ENCODE peak calls at places on chromosomes 6 and 20, in seven cellular contexts. One of them, this sample, is unnamed.

GRCh38 chr6:136429264-136429663 is 121.0 kb downstream of the MAP7 start:
- DNase-seq in cardiac fibroblast: no peak
- DNase-seq in bronchial epithelial cell: no peak
- DNase-seq in neural crest cell: no peak
- DNase-seq in cardiac muscle cell: no peak
- DNase-seq in pancreas: no peak
- DNase-seq in brain microvascular endothelial cell: no peak
- DNase-seq in this sample: no peak

GRCh38 chr6:78089551-78089950 is 436.7 kb downstream of the MEI4 start:
- DNase-seq in cardiac fibroblast: no peak
- DNase-seq in bronchial epithelial cell: no peak
- DNase-seq in neural crest cell: no peak
- DNase-seq in cardiac muscle cell: no peak
- DNase-seq in pancreas: no peak
- DNase-seq in brain microvascular endothelial cell: no peak
- DNase-seq in this sample: no peak

GRCh38 chr20:61614311-61615100 is 362.4 kb downstream of the CDH4 start:
- DNase-seq in cardiac fibroblast: no peak
- DNase-seq in bronchial epithelial cell: no peak
- DNase-seq in neural crest cell: no peak
- DNase-seq in cardiac muscle cell: no peak
- DNase-seq in pancreas: peak
- DNase-seq in brain microvascular endothelial cell: no peak
- DNase-seq in this sample: no peak

GRCh38 chr6:135209803-135210202 is 28.7 kb downstream of the MYB start:
- DNase-seq in cardiac fibroblast: no peak
- DNase-seq in bronchial epithelial cell: no peak
- DNase-seq in neural crest cell: no peak
- DNase-seq in cardiac muscle cell: no peak
- DNase-seq in pancreas: no peak
- DNase-seq in brain microvascular endothelial cell: no peak
- DNase-seq in this sample: no peak

GRCh38 chr20:5990946-5991345 is 40.5 kb downstream of the MCM8 start:
- DNase-seq in cardiac fibroblast: no peak
- DNase-seq in bronchial epithelial cell: no peak
- DNase-seq in neural crest cell: no peak
- DNase-seq in cardiac muscle cell: no peak
- DNase-seq in pancreas: no peak
- DNase-seq in brain microvascular endothelial cell: no peak
- DNase-seq in this sample: no peak

GRCh38 chr20:37270586-37271420 is 9.2 kb upstream of the GHRH start:
- DNase-seq in cardiac fibroblast: no peak
- DNase-seq in bronchial epithelial cell: no peak
- DNase-seq in neural crest cell: no peak
- DNase-seq in cardiac muscle cell: no peak
- DNase-seq in pancreas: no peak
- DNase-seq in brain microvascular endothelial cell: peak
- DNase-seq in this sample: peak

GRCh38 chr20:56995635-56996075 is 270.8 kb downstream of the BMP7 start:
- DNase-seq in cardiac fibroblast: no peak
- DNase-seq in bronchial epithelial cell: no peak
- DNase-seq in neural crest cell: peak
- DNase-seq in cardiac muscle cell: peak
- DNase-seq in pancreas: no peak
- DNase-seq in brain microvascular endothelial cell: no peak
- DNase-seq in this sample: peak

GRCh38 chr6:49326337-49326736 is 136.7 kb downstream of the MMUT start:
- DNase-seq in cardiac fibroblast: peak
- DNase-seq in bronchial epithelial cell: peak
- DNase-seq in neural crest cell: no peak
- DNase-seq in cardiac muscle cell: no peak
- DNase-seq in pancreas: no peak
- DNase-seq in brain microvascular endothelial cell: peak
- DNase-seq in this sample: no peak

GRCh38 chr6:20953019-20953418 is 418.8 kb downstream of the CDKAL1 start:
- DNase-seq in cardiac fibroblast: no peak
- DNase-seq in bronchial epithelial cell: no peak
- DNase-seq in neural crest cell: no peak
- DNase-seq in cardiac muscle cell: no peak
- DNase-seq in pancreas: no peak
- DNase-seq in brain microvascular endothelial cell: no peak
- DNase-seq in this sample: no peak

GRCh38 chr20:44643596-44644383 is 7.7 kb downstream of the ADA start:
- DNase-seq in cardiac fibroblast: peak
- DNase-seq in bronchial epithelial cell: peak
- DNase-seq in neural crest cell: no peak
- DNase-seq in cardiac muscle cell: peak
- DNase-seq in pancreas: peak
- DNase-seq in brain microvascular endothelial cell: peak
- DNase-seq in this sample: no peak

GRCh38 chr6:144408151-144408550 is 123.0 kb downstream of the UTRN start:
- DNase-seq in cardiac fibroblast: peak
- DNase-seq in bronchial epithelial cell: no peak
- DNase-seq in neural crest cell: no peak
- DNase-seq in cardiac muscle cell: no peak
- DNase-seq in pancreas: no peak
- DNase-seq in brain microvascular endothelial cell: peak
- DNase-seq in this sample: no peak

GRCh38 chr6:26555505-26556262 is 17.5 kb downstream of the HMGN4 start:
- DNase-seq in cardiac fibroblast: peak
- DNase-seq in bronchial epithelial cell: no peak
- DNase-seq in neural crest cell: no peak
- DNase-seq in cardiac muscle cell: no peak
- DNase-seq in pancreas: no peak
- DNase-seq in brain microvascular endothelial cell: no peak
- DNase-seq in this sample: no peak

GRCh38 chr6:157145656-157146285 is 177.5 kb downstream of the TMEM242 start:
- DNase-seq in cardiac fibroblast: peak
- DNase-seq in bronchial epithelial cell: no peak
- DNase-seq in neural crest cell: no peak
- DNase-seq in cardiac muscle cell: no peak
- DNase-seq in pancreas: no peak
- DNase-seq in brain microvascular endothelial cell: peak
- DNase-seq in this sample: no peak

GRCh38 chr6:71852951-71853350 is 33.4 kb upstream of the RIMS1 start:
- DNase-seq in cardiac fibroblast: no peak
- DNase-seq in bronchial epithelial cell: no peak
- DNase-seq in neural crest cell: no peak
- DNase-seq in cardiac muscle cell: no peak
- DNase-seq in pancreas: no peak
- DNase-seq in brain microvascular endothelial cell: no peak
- DNase-seq in this sample: no peak

GRCh38 chr6:39086711-39087110 is 28.3 kb downstream of the SAYSD1 start:
- DNase-seq in cardiac fibroblast: no peak
- DNase-seq in bronchial epithelial cell: no peak
- DNase-seq in neural crest cell: no peak
- DNase-seq in cardiac muscle cell: no peak
- DNase-seq in pancreas: no peak
- DNase-seq in brain microvascular endothelial cell: no peak
- DNase-seq in this sample: no peak

GRCh38 chr6:39087197-39087596 is 27.8 kb downstream of the SAYSD1 start:
- DNase-seq in cardiac fibroblast: no peak
- DNase-seq in bronchial epithelial cell: no peak
- DNase-seq in neural crest cell: no peak
- DNase-seq in cardiac muscle cell: no peak
- DNase-seq in pancreas: no peak
- DNase-seq in brain microvascular endothelial cell: no peak
- DNase-seq in this sample: no peak

GRCh38 chr6:39086294-39086693 is 28.7 kb downstream of the SAYSD1 start:
- DNase-seq in cardiac fibroblast: no peak
- DNase-seq in bronchial epithelial cell: no peak
- DNase-seq in neural crest cell: no peak
- DNase-seq in cardiac muscle cell: no peak
- DNase-seq in pancreas: no peak
- DNase-seq in brain microvascular endothelial cell: no peak
- DNase-seq in this sample: peak

GRCh38 chr6:39090036-39090435 is 24.9 kb downstream of the SAYSD1 start:
- DNase-seq in cardiac fibroblast: no peak
- DNase-seq in bronchial epithelial cell: no peak
- DNase-seq in neural crest cell: no peak
- DNase-seq in cardiac muscle cell: no peak
- DNase-seq in pancreas: no peak
- DNase-seq in brain microvascular endothelial cell: no peak
- DNase-seq in this sample: no peak

DNA sequence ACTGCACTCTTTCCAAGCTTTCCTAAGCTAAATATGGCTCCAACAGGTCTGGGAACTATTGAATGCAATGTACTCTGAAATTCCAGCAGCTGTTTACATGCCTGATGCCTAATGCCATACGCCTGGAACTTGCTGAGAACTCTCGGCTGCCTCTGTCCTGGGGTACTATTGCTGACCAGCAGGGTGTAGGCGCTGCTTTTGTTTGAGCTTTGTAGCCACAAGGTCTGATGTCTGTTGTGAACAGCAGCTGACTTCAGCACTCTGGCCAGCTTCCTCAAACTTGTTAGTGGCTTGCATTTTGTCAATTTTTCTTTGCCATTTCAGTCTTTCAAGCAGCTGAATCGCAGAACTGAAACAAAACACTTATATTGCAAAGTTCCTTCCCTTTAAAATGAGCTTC is 26.7 kb downstream of the SAYSD1 start:
- DNase-seq in cardiac fibroblast: peak
- DNase-seq in bronchial epithelial cell: peak
- DNase-seq in neural crest cell: peak
- DNase-seq in cardiac muscle cell: peak
- DNase-seq in pancreas: peak
- DNase-seq in brain microvascular endothelial cell: peak
- DNase-seq in this sample: no peak
- TF ChIP-seq CTCF in cardiac fibroblast: peak
- TF ChIP-seq CTCF in bronchial epithelial cell: no peak
- TF ChIP-seq CTCF in neural crest cell: peak
- TF ChIP-seq CTCF in cardiac muscle cell: peak
- TF ChIP-seq CTCF in pancreas: no peak
- TF ChIP-seq CTCF in brain microvascular endothelial cell: peak
- TF ChIP-seq CTCF in this sample: no peak

GRCh38 chr6:106511274-106512047 is 117.8 kb downstream of the RTN4IP1 start:
- DNase-seq in cardiac fibroblast: peak
- DNase-seq in bronchial epithelial cell: peak
- DNase-seq in neural crest cell: no peak
- DNase-seq in cardiac muscle cell: peak
- DNase-seq in pancreas: peak
- DNase-seq in brain microvascular endothelial cell: no peak
- DNase-seq in this sample: peak

GRCh38 chr6:106512048-106512957 is 117.0 kb downstream of the RTN4IP1 start:
- DNase-seq in cardiac fibroblast: peak
- DNase-seq in bronchial epithelial cell: peak
- DNase-seq in neural crest cell: peak
- DNase-seq in cardiac muscle cell: peak
- DNase-seq in pancreas: peak
- DNase-seq in brain microvascular endothelial cell: no peak
- DNase-seq in this sample: peak

GRCh38 chr6:106509420-106510089 is 119.7 kb downstream of the RTN4IP1 start:
- DNase-seq in cardiac fibroblast: no peak
- DNase-seq in bronchial epithelial cell: no peak
- DNase-seq in neural crest cell: no peak
- DNase-seq in cardiac muscle cell: peak
- DNase-seq in pancreas: no peak
- DNase-seq in brain microvascular endothelial cell: peak
- DNase-seq in this sample: peak

GRCh38 chr6:106508836-106509235 is 120.5 kb downstream of the RTN4IP1 start:
- DNase-seq in cardiac fibroblast: peak
- DNase-seq in bronchial epithelial cell: peak
- DNase-seq in neural crest cell: no peak
- DNase-seq in cardiac muscle cell: no peak
- DNase-seq in pancreas: no peak
- DNase-seq in brain microvascular endothelial cell: no peak
- DNase-seq in this sample: no peak

DNA sequence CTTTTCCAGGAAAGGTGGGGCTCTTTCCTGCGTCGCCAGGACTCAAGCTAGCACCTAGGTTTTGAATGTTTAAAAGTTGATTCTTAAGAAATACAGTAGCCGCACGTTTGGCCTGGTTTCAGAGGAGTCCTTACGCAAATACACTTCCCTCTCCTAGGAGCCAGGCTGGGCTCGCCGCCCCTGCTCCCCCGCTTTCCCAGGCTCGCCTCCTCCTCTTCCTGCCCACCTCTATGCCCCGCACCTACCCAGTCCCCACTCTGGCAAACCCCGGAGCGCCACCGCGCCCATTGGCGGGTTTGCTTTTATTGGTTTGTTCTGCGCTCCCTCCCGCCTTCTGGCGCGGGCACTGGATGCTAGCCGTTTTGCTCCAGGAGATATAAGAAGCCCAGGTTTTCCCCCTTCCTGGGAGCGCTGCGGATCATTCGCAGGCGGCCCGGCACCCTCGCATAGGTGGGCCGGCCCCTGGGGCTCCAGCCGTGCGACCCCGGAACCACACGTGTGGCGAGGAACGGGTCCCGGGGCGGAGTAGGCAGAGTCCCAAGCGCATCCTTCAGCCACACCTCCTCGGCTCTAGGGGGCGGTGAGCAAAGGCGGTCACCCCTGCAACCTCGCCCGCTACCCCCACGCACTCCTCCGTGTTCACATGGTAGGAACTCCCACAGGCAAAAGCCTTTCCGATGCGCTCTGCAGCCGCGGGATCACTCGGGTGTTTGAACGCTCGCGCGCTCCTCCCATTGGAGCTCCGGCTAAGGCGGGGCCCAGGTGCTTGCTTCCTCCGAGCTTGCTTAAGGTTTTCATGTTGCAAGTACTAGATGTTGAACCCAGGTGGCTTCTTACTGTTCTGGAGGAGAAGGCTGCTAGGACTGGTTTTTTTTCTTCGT is 119.0 kb downstream of the RTN4IP1 start:
- DNase-seq in cardiac fibroblast: peak
- DNase-seq in bronchial epithelial cell: peak
- DNase-seq in neural crest cell: peak
- DNase-seq in cardiac muscle cell: peak
- DNase-seq in pancreas: peak
- DNase-seq in brain microvascular endothelial cell: no peak
- DNase-seq in this sample: peak
- TF ChIP-seq CTCF in cardiac fibroblast: no peak
- TF ChIP-seq CTCF in bronchial epithelial cell: no peak
- TF ChIP-seq CTCF in neural crest cell: peak
- TF ChIP-seq CTCF in cardiac muscle cell: no peak
- TF ChIP-seq CTCF in pancreas: no peak
- TF ChIP-seq CTCF in brain microvascular endothelial cell: peak
- TF ChIP-seq CTCF in this sample: peak

DNA sequence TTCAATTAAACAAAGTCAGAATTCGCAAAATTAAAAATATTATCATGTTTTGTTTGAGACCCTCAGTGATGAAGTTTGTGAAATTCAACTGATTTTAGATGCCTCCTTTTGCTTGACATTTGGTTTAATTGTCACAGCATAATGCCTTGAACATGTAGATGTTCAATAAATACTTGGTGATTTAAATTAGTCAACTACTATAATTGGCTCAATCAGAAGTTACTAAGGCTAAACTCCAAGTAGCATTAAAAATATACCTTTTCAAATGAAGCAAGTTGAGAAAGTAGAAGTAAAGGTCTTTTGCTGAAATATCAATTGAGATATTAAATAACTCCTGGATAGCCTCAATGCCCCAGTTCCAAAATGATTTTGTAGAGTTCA is 145.8 kb upstream of the AKIRIN2 start:
- DNase-seq in cardiac fibroblast: no peak
- DNase-seq in bronchial epithelial cell: no peak
- DNase-seq in neural crest cell: no peak
- DNase-seq in cardiac muscle cell: no peak
- DNase-seq in pancreas: no peak
- DNase-seq in brain microvascular endothelial cell: no peak
- DNase-seq in this sample: no peak
- TF ChIP-seq CTCF in cardiac fibroblast: no peak
- TF ChIP-seq CTCF in bronchial epithelial cell: no peak
- TF ChIP-seq CTCF in neural crest cell: no peak
- TF ChIP-seq CTCF in cardiac muscle cell: no peak
- TF ChIP-seq CTCF in pancreas: no peak
- TF ChIP-seq CTCF in brain microvascular endothelial cell: no peak
- TF ChIP-seq CTCF in this sample: no peak

GRCh38 chr6:142944126-142945066 is 580 bp downstream of the HIVEP2 start:
- DNase-seq in cardiac fibroblast: peak
- DNase-seq in bronchial epithelial cell: peak
- DNase-seq in neural crest cell: peak
- DNase-seq in cardiac muscle cell: peak
- DNase-seq in pancreas: peak
- DNase-seq in brain microvascular endothelial cell: peak
- DNase-seq in this sample: peak
- TF ChIP-seq CTCF in cardiac fibroblast: no peak
- TF ChIP-seq CTCF in bronchial epithelial cell: no peak
- TF ChIP-seq CTCF in neural crest cell: no peak
- TF ChIP-seq CTCF in cardiac muscle cell: no peak
- TF ChIP-seq CTCF in pancreas: no peak
- TF ChIP-seq CTCF in brain microvascular endothelial cell: no peak
- TF ChIP-seq CTCF in this sample: no peak

This sample was measured in GM20000.